ENCODE peak calls at places on chromosomes 2 and 18, in nine cellular contexts. X, C, J, I, M, F, A, T and D are unnamed samples.

GRCh38 chr2:65252640-65253039 is 25.0 kb downstream of the ACTR2 start:
- DNase-seq in M (no peak), T (no peak), I (no peak), F (no peak), J (no peak), C (no peak), A (no peak), X (no peak), D (no peak)

GRCh38 chr2:74425523-74425922 is 4.0 kb downstream of the WDR54 start:
- DNase-seq in F (no peak), T (no peak), J (no peak), X (no peak), C (no peak), I (no peak), A (no peak), M (no peak), D (no peak)

GRCh38 chr2:166932032-166932431 is 43.8 kb downstream of the XIRP2 start:
- DNase-seq in J (no peak), T (no peak), M (no peak), X (no peak), A (no peak), C (no peak), I (no peak), F (peak), D (no peak)

GRCh38 chr2:68466361-68466777 is 725 bp downstream of the FBXO48 start:
- DNase-seq in I (peak), X (peak), M (peak), A (peak), J (no peak), C (no peak), T (no peak), F (peak), D (peak)

GRCh38 chr2:111534816-111535803 is 348.9 kb downstream of the ANAPC1 start:
- DNase-seq in X (peak), T (peak), I (peak), M (peak), F (peak), C (no peak), J (no peak), A (no peak), D (peak)

GRCh38 chr2:108395155-108395554 is 17.4 kb downstream of the SULT1C4 start:
- DNase-seq in T (no peak), F (no peak), A (no peak), C (no peak), X (no peak), J (no peak), I (no peak), M (no peak), D (no peak)

GRCh38 chr18:3726241-3726951 is 276.4 kb downstream of the TGIF1 start:
- DNase-seq in T (no peak), A (no peak), F (no peak), I (no peak), X (no peak), C (no peak), M (no peak), J (peak), D (no peak)

GRCh38 chr2:206472094-206472493 is 28.8 kb downstream of the ADAM23 start:
- DNase-seq in I (no peak), C (no peak), X (no peak), A (no peak), F (no peak), J (no peak), T (no peak), M (no peak), D (no peak)

GRCh38 chr2:46270384-46270783 is 26.8 kb upstream of the EPAS1 start:
- DNase-seq in C (no peak), J (no peak), A (no peak), X (no peak), M (no peak), I (no peak), T (no peak), F (no peak), D (no peak)

GRCh38 chr2:65103013-65103720 is 26.7 kb downstream of the RAB1A start:
- DNase-seq in T (no peak), J (no peak), X (no peak), C (no peak), I (no peak), F (peak), M (no peak), A (no peak), D (no peak)

GRCh38 chr2:136665741-136666140 is 99.6 kb upstream of the THSD7B start:
- DNase-seq in X (no peak), J (no peak), F (no peak), M (no peak), T (no peak), I (no peak), C (no peak), A (no peak), D (no peak)

GRCh38 chr18:37238271-37238670 is 327.3 kb downstream of the CELF4 start:
- DNase-seq in I (no peak), M (no peak), F (no peak), C (no peak), T (no peak), X (no peak), A (no peak), J (no peak), D (no peak)

GRCh38 chr2:209141142-209141541 is 282.7 kb upstream of the MAP2 start:
- DNase-seq in M (no peak), J (no peak), F (no peak), T (no peak), X (no peak), A (no peak), C (no peak), I (no peak), D (no peak)

GRCh38 chr2:108616731-108617161 is 82.5 kb downstream of the LIMS1 start:
- DNase-seq in X (no peak), C (no peak), M (no peak), F (peak), I (no peak), J (peak), A (no peak), T (no peak), D (no peak)

GRCh38 chr2:1625281-1626001 is 118.9 kb downstream of the PXDN start:
- DNase-seq in F (peak), M (peak), T (peak), I (no peak), C (no peak), J (peak), A (no peak), X (peak), D (peak)

GRCh38 chr2:51165534-51166260 is 133.8 kb upstream of the NRXN1 start:
- DNase-seq in X (no peak), A (no peak), J (peak), T (no peak), C (no peak), M (peak), F (no peak), I (no peak), D (no peak)

GRCh38 chr2:160305081-160305750 is 105.1 kb upstream of the ITGB6 start:
- DNase-seq in I (no peak), A (no peak), F (no peak), T (no peak), J (no peak), M (peak), C (no peak), X (peak), D (no peak)

GRCh38 chr18:40357536-40357935 is 1597.5 kb upstream of the PIK3C3 start:
- DNase-seq in I (no peak), M (no peak), C (no peak), T (no peak), A (no peak), J (no peak), F (no peak), X (no peak), D (no peak)

GRCh38 chr2:54772110-54772509 is 48.6 kb downstream of the EML6 start:
- DNase-seq in C (peak), J (no peak), T (no peak), F (peak), A (peak), X (no peak), M (peak), I (no peak), D (no peak)

GRCh38 chr2:229342376-229342775 is 71.3 kb upstream of the PID1 start:
- DNase-seq in A (no peak), M (peak), T (peak), J (no peak), C (no peak), F (peak), X (no peak), I (no peak), D (no peak)

GRCh38 chr2:230711224-230711623 is 1.4 kb upstream of the CAB39 start:
- DNase-seq in I (no peak), C (no peak), M (no peak), F (no peak), T (no peak), A (no peak), X (no peak), J (no peak), D (no peak)

GRCh38 chr2:159072795-159073194 is 104.4 kb downstream of the TANC1 start:
- DNase-seq in A (no peak), I (no peak), M (peak), F (peak), X (no peak), C (no peak), T (no peak), J (no peak), D (no peak)

GRCh38 chr2:147177449-147177848 is 667.4 kb upstream of the ACVR2A start:
- DNase-seq in X (no peak), J (no peak), C (no peak), A (no peak), T (no peak), M (peak), I (no peak), F (peak), D (no peak)

GRCh38 chr2:55112229-55113016 is 62.2 kb upstream of the RTN4 start:
- DNase-seq in I (no peak), C (no peak), F (no peak), T (no peak), J (no peak), M (peak), A (no peak), X (no peak), D (no peak)

GRCh38 chr2:124286089-124286783 is 261.1 kb downstream of the CNTNAP5 start:
- DNase-seq in C (no peak), A (no peak), I (no peak), M (peak), F (no peak), T (peak), J (no peak), X (no peak), D (no peak)

GRCh38 chr2:71877636-71878035 is 270.0 kb downstream of the CYP26B1 start:
- DNase-seq in F (no peak), I (no peak), J (no peak), A (no peak), T (no peak), X (no peak), C (no peak), M (no peak), D (no peak)

GRCh38 chr2:10208736-10209135 is 86.2 kb downstream of the RRM2 start:
- DNase-seq in T (no peak), X (no peak), F (no peak), J (peak), C (no peak), I (no peak), M (no peak), A (no peak), D (no peak)